ENCODE peak calls at places on chromosomes 7 and 10, in five cellular contexts. O, F, D, Q and E are unnamed samples.

GRCh38 chr7:35694161-35694783 is 663 bp downstream of the HERPUD2 start:
- DNase-seq in D (no peak), O (peak), Q (no peak), F (peak), E (peak)

GRCh38 chr7:140014123-140014522 is 48.6 kb downstream of the PARP12 start:
- DNase-seq in D (no peak), F (peak), Q (no peak), O (no peak), E (no peak)

GRCh38 chr10:112159469-112159868 is 24.1 kb downstream of the GPAM start:
- DNase-seq in O (no peak), Q (no peak), D (no peak), F (no peak), E (no peak)

GRCh38 chr10:14247650-14248258 is 83.0 kb downstream of the FRMD4A start:
- DNase-seq in F (no peak), O (no peak), Q (no peak), D (no peak), E (peak)

GRCh38 chr7:140506788-140507464 is 27.6 kb upstream of the MKRN1 start:
- DNase-seq in D (no peak), F (peak), O (peak), Q (no peak), E (peak)

GRCh38 chr7:503575-504111 is 16.0 kb downstream of the PDGFA start:
- DNase-seq in D (no peak), O (peak), F (peak), Q (peak), E (peak)

GRCh38 chr7:4733936-4734528 is 41.4 kb upstream of the AP5Z1 start:
- DNase-seq in D (no peak), O (no peak), Q (no peak), F (no peak), E (no peak)

GRCh38 chr7:149830997-149831729 is 7.0 kb upstream of the ZNF862 start:
- DNase-seq in D (no peak), Q (no peak), F (peak), O (no peak), E (no peak)

GRCh38 chr10:68897336-68897741 is 3.8 kb upstream of the DDX50 start:
- DNase-seq in O (peak), Q (no peak), F (no peak), D (peak), E (peak)

GRCh38 chr10:68902382-68902781 is 1.3 kb downstream of the DDX50 start:
- DNase-seq in F (no peak), Q (no peak), D (no peak), O (no peak), E (no peak)

GRCh38 chr10:68900427-68901105 is 549 bp upstream of the DDX50 start:
- DNase-seq in F (no peak), Q (no peak), O (no peak), D (peak), E (no peak)

GRCh38 chr10:68899186-68899745 is 1.8 kb upstream of the DDX50 start:
- DNase-seq in O (no peak), F (no peak), D (no peak), Q (no peak), E (no peak)

DNA sequence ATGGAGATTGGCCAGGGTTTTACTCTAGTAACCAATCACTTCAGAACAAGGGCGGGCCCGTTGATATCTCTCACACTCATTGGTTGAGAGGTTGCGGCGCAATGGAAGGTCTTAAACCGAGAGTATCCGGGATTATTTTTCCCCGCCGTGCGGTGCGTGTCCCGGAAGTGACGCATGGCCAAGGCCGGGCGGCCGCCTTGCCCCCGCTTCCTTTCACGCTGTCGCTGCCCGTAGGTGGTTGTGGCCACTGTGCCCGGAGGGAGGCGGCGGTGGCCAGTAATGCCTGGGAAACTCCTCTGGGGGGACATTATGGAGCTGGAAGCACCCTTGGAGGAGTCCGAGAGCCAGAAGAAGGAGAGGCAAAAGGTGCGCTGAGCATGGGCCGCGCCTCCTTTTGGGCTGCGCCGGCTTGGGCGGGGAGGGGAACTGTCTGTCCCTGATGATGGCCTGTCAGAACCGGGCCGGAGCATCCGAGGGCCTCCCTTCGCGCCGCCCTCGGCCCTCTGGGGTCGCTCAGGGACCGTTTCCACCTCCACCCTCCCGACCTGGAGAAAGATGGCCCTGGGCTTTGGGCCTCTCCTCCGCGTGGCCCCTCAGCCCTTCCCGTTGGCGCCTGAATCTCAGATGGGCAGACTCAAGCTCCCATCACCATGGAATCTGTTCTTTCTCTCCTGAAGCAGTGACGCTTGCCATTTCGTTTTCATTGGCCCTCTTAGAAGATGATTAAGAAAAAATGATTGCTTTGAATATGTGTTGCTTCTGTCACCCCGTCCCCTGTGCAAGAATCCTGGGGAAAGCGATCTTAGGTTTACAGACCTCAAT is at the start of gene DDX50:
- DNase-seq in D (peak), O (peak), F (peak), Q (peak), E (peak)
- TF ChIP-seq CTCF in D (no peak), O (no peak), F (no peak), Q (no peak), E (no peak)

GRCh38 chr10:127757033-127757432 is 20.0 kb downstream of the FOXI2 start:
- DNase-seq in D (no peak), Q (no peak), F (no peak), O (no peak), E (no peak)
- TF ChIP-seq CTCF in D (no peak), Q (no peak), F (no peak), O (no peak), E (no peak)

GRCh38 chr10:70364772-70365091 is 17.7 kb downstream of the LRRC20 start:
- DNase-seq in Q (no peak), O (no peak), F (no peak), D (no peak), E (no peak)
- TF ChIP-seq CTCF in Q (no peak), O (no peak), F (peak), D (no peak), E (no peak)

GRCh38 chr7:146094356-146094755 is 22.2 kb upstream of the CNTNAP2 start:
- DNase-seq in F (no peak), O (no peak), Q (no peak), D (no peak), E (no peak)

DNA sequence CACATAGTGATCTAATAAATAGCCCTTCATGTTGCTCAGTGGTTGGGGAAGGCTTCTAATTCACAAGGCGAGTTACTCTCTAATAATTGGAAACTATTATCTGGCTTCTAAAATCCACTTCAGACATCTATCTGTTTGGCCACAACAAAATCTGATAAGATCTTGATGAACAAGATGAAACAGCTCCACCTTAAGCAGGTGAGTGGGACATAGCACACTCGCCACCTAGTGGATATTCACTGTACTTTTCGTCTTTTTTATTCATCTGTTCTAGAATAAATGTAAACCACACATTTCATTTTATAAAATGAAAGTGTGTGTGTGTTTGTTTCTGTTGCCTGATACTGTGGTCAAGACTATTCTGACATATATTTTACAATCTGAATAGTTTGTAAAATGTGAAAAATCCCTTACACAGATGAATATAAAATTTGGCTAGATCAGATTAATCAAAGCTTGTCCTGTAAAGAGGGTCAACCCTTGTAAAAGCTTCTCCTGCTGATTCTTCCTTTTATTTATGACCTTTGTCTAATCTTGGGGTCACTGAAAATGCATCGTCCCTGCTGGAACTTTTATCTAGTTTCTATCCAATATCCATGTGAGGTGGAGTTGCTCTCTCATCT is 26.5 kb upstream of the CNTNAP2 start:
- DNase-seq in O (peak), D (no peak), F (no peak), Q (no peak), E (peak)
- TF ChIP-seq CTCF in O (peak), D (peak), F (no peak), Q (no peak), E (peak)

GRCh38 chr10:75189266-75190096 is 21.1 kb upstream of the VDAC2 start:
- DNase-seq in Q (no peak), F (no peak), D (no peak), O (no peak), E (no peak)
- TF ChIP-seq CTCF in Q (no peak), F (no peak), D (no peak), O (no peak), E (no peak)

GRCh38 chr10:11140963-11141362 is 123.3 kb downstream of the CELF2 start:
- DNase-seq in Q (no peak), F (no peak), O (no peak), D (no peak), E (no peak)
- TF ChIP-seq CTCF in Q (no peak), F (no peak), O (no peak), D (no peak), E (no peak)

GRCh38 chr10:86363184-86363832 is 3.3 kb downstream of the GRID1 start:
- DNase-seq in Q (no peak), D (no peak), O (no peak), F (peak), E (no peak)
- TF ChIP-seq CTCF in Q (peak), D (no peak), O (no peak), F (peak), E (no peak)